ENCODE peak calls at places on chromosomes 5 and 9, in eight cellular contexts. R, H, Q, X, I, Z, L and T are unnamed samples.

GRCh38 chr9:131642496-131643083 is 97.3 kb downstream of the PRRT1B start:
- DNase-seq in R (no peak), H (no peak), Q (no peak), X (no peak), I (no peak), Z (no peak), L (no peak), T (no peak)

GRCh38 chr9:137302176-137303030 is at the start of gene NRARP:
- DNase-seq in R (peak; percentile 64), H (peak; percentile 84), Q (peak; percentile 95), X (peak; percentile 79), I (no peak), Z (peak; percentile 42), L (peak; percentile 80), T (no peak)

GRCh38 chr9:93378276-93378675 is 73.2 kb upstream of the FAM120A start:
- DNase-seq in R (no peak), H (no peak), Q (no peak), X (no peak), I (no peak), Z (no peak), L (no peak), T (no peak)

GRCh38 chr5:123708074-123708806 is 196.3 kb downstream of the CSNK1G3 start:
- DNase-seq in R (peak; percentile 90), H (no peak), Q (no peak), X (no peak), I (peak; percentile 87), Z (peak; percentile 39), L (no peak), T (no peak)

GRCh38 chr5:102554728-102555127 is 55.9 kb upstream of the SLCO6A1 start:
- DNase-seq in R (no peak), H (no peak), Q (peak; percentile 13), X (no peak), I (no peak), Z (peak; percentile 4), L (no peak), T (no peak)

GRCh38 chr9:81737871-81738507 is 48.6 kb upstream of the TLE1 start:
- DNase-seq in R (peak; percentile 91), H (no peak), Q (no peak), X (no peak), I (peak; percentile 61), Z (peak; percentile 91), L (no peak), T (peak; percentile 48)

GRCh38 chr9:138043061-138043410 is 165.5 kb downstream of the CACNA1B start:
- DNase-seq in R (no peak), H (no peak), Q (no peak), X (no peak), I (no peak), Z (no peak), L (no peak), T (no peak)

GRCh38 chr9:101337237-101337636 is 47.6 kb downstream of the BAAT start:
- DNase-seq in R (no peak), H (no peak), Q (no peak), X (no peak), I (no peak), Z (no peak), L (no peak), T (no peak)

GRCh38 chr5:131795879-131796792 is 681 bp downstream of the FNIP1 start:
- DNase-seq in R (peak; percentile 51), H (peak; percentile 84), Q (peak; percentile 80), X (peak; percentile 62), I (no peak), Z (peak; percentile 41), L (peak; percentile 93), T (no peak)

GRCh38 chr5:119400248-119400647 is 44.4 kb downstream of the TNFAIP8 start:
- DNase-seq in R (peak; percentile 62), H (no peak), Q (no peak), X (peak; percentile 28), I (no peak), Z (peak; percentile 74), L (no peak), T (no peak)

GRCh38 chr5:169797577-169797976 is 160.5 kb downstream of the DOCK2 start:
- DNase-seq in R (no peak), H (no peak), Q (no peak), X (no peak), I (no peak), Z (no peak), L (no peak), T (no peak)

GRCh38 chr5:81802625-81803024 is 51.7 kb upstream of the SSBP2 start:
- DNase-seq in R (no peak), H (no peak), Q (no peak), X (no peak), I (no peak), Z (no peak), L (no peak), T (no peak)

GRCh38 chr9:14351206-14351605 is 37.3 kb upstream of the NFIB start:
- DNase-seq in R (no peak), H (peak; percentile 63), Q (no peak), X (no peak), I (no peak), Z (no peak), L (no peak), T (no peak)

GRCh38 chr5:141384471-141385267 is 2.1 kb downstream of the PCDHGA7 start:
- DNase-seq in R (no peak), H (no peak), Q (no peak), X (no peak), I (no peak), Z (no peak), L (no peak), T (no peak)

GRCh38 chr5:65262590-65263189 is 219.0 kb downstream of the ADAMTS6 start:
- DNase-seq in R (peak; percentile 93), H (no peak), Q (peak; percentile 16), X (peak; percentile 13), I (peak; percentile 69), Z (peak; percentile 25), L (no peak), T (peak; percentile 48)

GRCh38 chr9:122389195-122389594 is 18.4 kb downstream of the PTGS1 start:
- DNase-seq in R (no peak), H (no peak), Q (no peak), X (no peak), I (no peak), Z (no peak), L (no peak), T (no peak)

GRCh38 chr9:125493384-125493783 is 213.6 kb downstream of the MAPKAP1 start:
- DNase-seq in R (no peak), H (no peak), Q (no peak), X (no peak), I (no peak), Z (no peak), L (peak; percentile 80), T (no peak)

GRCh38 chr5:51378415-51378777 is 4.9 kb upstream of the ISL1 start:
- DNase-seq in R (no peak), H (no peak), Q (peak; percentile 30), X (no peak), I (no peak), Z (no peak), L (no peak), T (no peak)
- H3K4me3 ChIP-seq in R (no peak overlapping the region), H (peak overlapping the region; percentile 38), Q (peak overlapping the region; percentile 37), X (no peak overlapping the region), I (peak overlapping the region; percentile 35), Z (peak overlapping the region; percentile 37), L (no peak overlapping the region), T (no peak overlapping the region)

GRCh38 chr5:76180817-76181805 is 97.9 kb downstream of the SV2C start:
- DNase-seq in R (no peak), H (no peak), Q (no peak), X (no peak), I (no peak), Z (peak; percentile 27), L (no peak), T (no peak)

GRCh38 chr5:76178913-76179312 is 95.7 kb downstream of the SV2C start:
- DNase-seq in R (no peak), H (no peak), Q (no peak), X (no peak), I (no peak), Z (no peak), L (no peak), T (no peak)

GRCh38 chr5:76175051-76175666 is 92.0 kb downstream of the SV2C start:
- DNase-seq in R (peak; percentile 48), H (no peak), Q (peak; percentile 62), X (no peak), I (no peak), Z (peak; percentile 54), L (peak; percentile 56), T (no peak)

GRCh38 chr5:76175821-76176403 is 92.7 kb downstream of the SV2C start:
- DNase-seq in R (no peak), H (no peak), Q (peak; percentile 3), X (no peak), I (no peak), Z (no peak), L (no peak), T (no peak)

DNA sequence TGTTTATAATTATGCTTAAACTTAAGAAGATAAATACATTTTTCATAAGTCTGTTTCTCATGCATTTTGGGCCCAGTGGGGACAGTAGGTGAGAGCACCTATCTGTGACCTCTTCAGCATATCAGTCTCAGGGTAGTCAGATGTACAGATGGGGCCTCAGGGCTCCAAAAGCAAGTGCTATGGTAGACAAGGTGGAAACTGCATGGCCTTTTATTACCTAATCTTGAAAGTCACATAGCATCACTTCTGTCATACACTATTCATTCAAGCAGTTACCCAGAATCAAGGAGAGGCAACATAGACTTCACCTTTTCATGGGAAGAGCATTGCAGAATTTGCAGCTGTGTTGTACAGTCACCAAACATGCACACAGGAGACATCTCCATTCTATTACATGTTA is 94.8 kb downstream of the SV2C start:
- DNase-seq in R (no peak), H (no peak), Q (no peak), X (no peak), I (no peak), Z (no peak), L (no peak), T (no peak)
- TF ChIP-seq CTCF in R (no peak), H (no peak), Q (no peak), X (no peak), I (no peak), Z (no peak), L (no peak), T (no peak)

GRCh38 chr9:72972636-72973035 is 19.8 kb upstream of the ALDH1A1 start:
- DNase-seq in R (no peak), H (no peak), Q (no peak), X (no peak), I (no peak), Z (no peak), L (no peak), T (no peak)
- H3K4me3 ChIP-seq in R (no peak overlapping the region), H (no peak overlapping the region), Q (no peak overlapping the region), X (no peak overlapping the region), I (no peak overlapping the region), Z (no peak overlapping the region), L (no peak overlapping the region), T (no peak overlapping the region)

GRCh38 chr9:128191406-128192046 is at the start of gene CIZ1:
- DNase-seq in R (peak; percentile 68), H (peak; percentile 84), Q (peak; percentile 84), X (peak; percentile 72), I (no peak), Z (peak; percentile 47), L (peak; percentile 79), T (peak; percentile 36)

GRCh38 chr9:128193469-128194096 is 2.2 kb upstream of the CIZ1 start:
- DNase-seq in R (no peak), H (no peak), Q (no peak), X (no peak), I (no peak), Z (no peak), L (no peak), T (no peak)

GRCh38 chr9:128190516-128191405 is 611 bp downstream of the CIZ1 start:
- DNase-seq in R (no peak), H (no peak), Q (peak; percentile 17), X (peak; percentile 43), I (no peak), Z (no peak), L (peak; percentile 64), T (no peak)

GRCh38 chr9:128190013-128190412 is 1.4 kb downstream of the CIZ1 start:
- DNase-seq in R (no peak), H (no peak), Q (no peak), X (no peak), I (no peak), Z (no peak), L (no peak), T (no peak)

GRCh38 chr9:128192601-128193371 is 1.4 kb upstream of the CIZ1 start:
- DNase-seq in R (peak; percentile 60), H (peak; percentile 87), Q (no peak), X (peak; percentile 85), I (peak; percentile 65), Z (peak; percentile 89), L (peak; percentile 81), T (peak; percentile 90)
- TF ChIP-seq CTCF in R (no peak), H (peak; percentile 37), Q (peak; percentile 38), X (peak; percentile 40), I (no peak), Z (peak; percentile 54), L (peak; percentile 63), T (no peak)